ENCODE peak calls at places on chromosomes 13 and 19, in six cellular contexts. C is tibial artery, N is PC-3, I is neural progenitor cell, Q is upper lobe of left lung, E is GM12878. D is an unnamed sample.

GRCh38 chr19:18894254-18895037 is 1.5 kb downstream of the CERS1 start:
- DNase-seq in C (no peak), N (no peak), I (peak; percentile 85), Q (no peak), E (no peak), D (no peak)

GRCh38 chr13:25174304-25174703 is 2.2 kb upstream of the AMER2 start:
- DNase-seq in C (no peak), N (no peak), I (no peak), Q (no peak), E (no peak), D (no peak)

GRCh38 chr13:64675256-64675892 is 2554.8 kb downstream of the PCDH9 start:
- DNase-seq in C (no peak), N (peak; percentile 76), I (no peak), Q (no peak), E (no peak), D (no peak)

GRCh38 chr13:47858678-47859050 is 142.4 kb downstream of the SUCLA2 start:
- DNase-seq in C (no peak), N (peak; percentile 42), I (no peak), Q (no peak), E (no peak), D (no peak)

GRCh38 chr19:29429021-29429420 is 96.8 kb upstream of the VSTM2B start:
- DNase-seq in C (no peak), N (no peak), I (no peak), Q (no peak), E (no peak), D (no peak)

GRCh38 chr13:39876258-39876657 is 220.8 kb downstream of the COG6 start:
- DNase-seq in C (no peak), N (peak; percentile 61), I (no peak), Q (no peak), E (no peak), D (no peak)

GRCh38 chr13:44068169-44068568 is 188.5 kb downstream of the LACC1 start:
- DNase-seq in C (no peak), N (peak; percentile 57), I (no peak), Q (no peak), E (no peak), D (no peak)

GRCh38 chr13:97695684-97696083 is 257.8 kb upstream of the IPO5 start:
- DNase-seq in C (no peak), N (no peak), I (no peak), Q (no peak), E (no peak), D (no peak)

GRCh38 chr13:42544246-42544915 is 29.6 kb upstream of the TNFSF11 start:
- DNase-seq in C (no peak), N (no peak), I (no peak), Q (no peak), E (no peak), D (no peak)

GRCh38 chr19:52786078-52786463 is 520 bp downstream of the ZNF600 start:
- DNase-seq in C (no peak), N (peak; percentile 19), I (peak; percentile 35), Q (no peak), E (no peak), D (no peak)

GRCh38 chr13:50074843-50075242 is 59.6 kb downstream of the KCNRG start:
- DNase-seq in C (no peak), N (no peak), I (no peak), Q (no peak), E (no peak), D (peak; percentile 35)

GRCh38 chr13:80126382-80127068 is 214.4 kb downstream of the SPRY2 start:
- DNase-seq in C (no peak), N (no peak), I (no peak), Q (no peak), E (no peak), D (no peak)

GRCh38 chr13:40101708-40102359 is 446.4 kb downstream of the COG6 start:
- DNase-seq in C (no peak), N (no peak), I (no peak), Q (no peak), E (peak; percentile 54), D (peak; percentile 36)

GRCh38 chr13:42875448-42876269 is 94.3 kb downstream of the FAM216B start:
- DNase-seq in C (no peak), N (no peak), I (peak; percentile 76), Q (no peak), E (no peak), D (no peak)

GRCh38 chr13:41006296-41006695 is 12.8 kb downstream of the ELF1 start:
- DNase-seq in C (no peak), N (no peak), I (no peak), Q (no peak), E (no peak), D (no peak)

GRCh38 chr19:16327911-16328823 is 3.5 kb downstream of the KLF2 start:
- DNase-seq in C (peak; percentile 95), N (no peak), I (no peak), Q (peak; percentile 94), E (no peak), D (peak; percentile 47)

GRCh38 chr13:67147257-67148218 is 82.6 kb downstream of the PCDH9 start:
- DNase-seq in C (no peak), N (peak; percentile 14), I (peak; percentile 11), Q (no peak), E (no peak), D (no peak)

GRCh38 chr19:48900477-48901452 is 653 bp downstream of the NUCB1 start:
- DNase-seq in C (no peak), N (peak; percentile 23), I (no peak), Q (no peak), E (no peak), D (no peak)
- TF ChIP-seq CTCF in C (no peak), N (no peak), I (no peak), Q (no peak), E (no peak), D (no peak)

GRCh38 chr19:46862974-46863632 is 2.3 kb downstream of the ARHGAP35 start:
- DNase-seq in C (no peak), N (no peak), I (no peak), Q (no peak), E (no peak), D (no peak)
- H3K4me3 ChIP-seq in C (peak overlapping the region; percentile 93), N (peak overlapping the region; percentile 97), I (peak overlapping the region; percentile 95), Q (no peak overlapping the region), E (peak overlapping the region; percentile 77), D (peak overlapping the region; percentile 91)

GRCh38 chr19:3031607-3031867 is 2.5 kb upstream of the TLE2 start:
- DNase-seq in C (no peak), N (no peak), I (no peak), Q (no peak), E (no peak), D (no peak)

GRCh38 chr19:3027292-3027691 is 1.8 kb downstream of the TLE2 start:
- DNase-seq in C (no peak), N (no peak), I (no peak), Q (no peak), E (no peak), D (no peak)

GRCh38 chr19:3027981-3028304 is 1.1 kb downstream of the TLE2 start:
- DNase-seq in C (no peak), N (no peak), I (no peak), Q (no peak), E (no peak), D (no peak)

GRCh38 chr19:3028305-3029069 is 593 bp downstream of the TLE2 start:
- DNase-seq in C (no peak), N (no peak), I (peak; percentile 24), Q (no peak), E (no peak), D (no peak)

DNA sequence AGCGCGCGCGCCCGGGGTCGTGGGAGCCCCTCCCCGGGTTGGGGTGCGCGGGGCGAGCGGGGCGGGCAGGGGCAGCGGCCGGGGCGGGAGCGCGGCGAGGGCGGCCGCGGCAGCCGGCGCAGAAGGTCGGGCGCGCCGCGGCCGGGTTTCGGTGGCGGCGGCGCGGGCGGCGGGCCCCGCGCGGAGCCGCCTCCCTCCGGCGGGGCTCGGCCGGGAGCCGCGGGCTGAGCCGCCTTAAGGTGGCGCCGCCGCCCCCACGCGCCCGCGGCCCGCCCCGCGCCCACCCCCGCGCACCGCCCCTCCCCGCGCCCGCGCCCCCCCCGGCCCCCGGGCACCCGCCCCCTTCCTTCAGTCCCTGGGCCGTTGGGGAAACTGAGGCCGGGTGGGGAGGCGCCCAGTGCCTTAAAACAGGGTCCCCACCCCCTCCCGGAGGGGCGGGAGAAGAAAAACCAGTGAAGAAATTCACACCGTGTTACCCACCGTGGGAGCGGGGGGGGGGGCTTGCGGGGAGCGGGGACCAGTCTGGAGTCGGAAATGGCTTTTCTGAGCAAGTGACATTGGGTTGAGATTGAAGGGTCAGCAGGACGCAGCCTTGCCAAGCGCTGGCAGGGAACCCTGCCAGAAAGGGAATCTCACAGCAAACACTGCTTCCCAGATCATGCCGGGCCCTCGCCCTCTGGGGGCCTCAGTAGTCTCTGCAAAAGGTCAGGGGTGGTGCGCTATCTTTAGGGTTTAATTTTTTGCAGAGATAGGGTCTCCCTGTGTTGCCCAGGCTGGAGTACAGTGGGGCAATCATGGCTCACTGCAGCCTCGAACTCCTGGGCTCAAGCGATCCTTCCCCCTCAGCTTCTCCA is at the start of gene TLE2:
- DNase-seq in C (no peak), N (no peak), I (peak; percentile 31), Q (no peak), E (no peak), D (no peak)
- H3K27me3 ChIP-seq in C (peaks cover 3% of the 10 kb centered on the region), N (no peaks in the 10 kb centered on the region), I (peaks cover 98% of the 10 kb centered on the region), Q (no peaks in the 10 kb centered on the region), E (peaks cover 12% of the 10 kb centered on the region), D (peaks cover 1% of the 10 kb centered on the region)

DNA sequence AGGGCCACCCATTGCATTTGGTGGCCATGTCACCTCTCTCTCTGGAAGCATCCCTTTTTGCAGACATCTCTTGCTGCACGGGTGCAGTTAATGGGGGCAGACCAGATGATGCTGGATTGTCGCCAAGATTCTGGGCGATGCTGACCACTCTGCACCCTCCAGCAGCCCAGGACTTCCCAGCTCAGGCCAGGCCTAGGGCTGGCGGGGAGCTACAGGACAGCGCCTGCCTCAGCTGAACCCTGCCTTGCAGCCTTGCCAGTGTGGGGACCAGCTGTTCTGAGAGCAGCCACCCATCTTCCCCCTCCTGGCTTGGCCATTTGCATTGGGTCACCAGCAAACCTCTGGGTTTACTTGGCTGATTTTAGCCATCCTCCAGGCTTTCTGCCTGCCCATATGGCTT is 95.7 kb downstream of the SLC7A1 start:
- DNase-seq in C (no peak), N (no peak), I (no peak), Q (no peak), E (no peak), D (no peak)
- TF ChIP-seq CTCF in C (no peak), N (no peak), I (no peak), Q (no peak), E (no peak), D (no peak)

GRCh38 chr19:1037553-1038115 is 2.3 kb upstream of the ABCA7 start:
- DNase-seq in C (no peak), N (no peak), I (no peak), Q (no peak), E (no peak), D (peak; percentile 73)
- H3K4me3 ChIP-seq in C (no peak overlapping the region), N (no peak overlapping the region), I (no peak overlapping the region), Q (no peak overlapping the region), E (peak overlapping the region; percentile 34), D (no peak overlapping the region)